ENCODE peak calls at places on chromosomes 3 and 15, in six cellular contexts. C, A, F, U, R and W are unnamed samples.

GRCh38 chr15:58510715-58511465 is 79.1 kb downstream of the LIPC start:
- DNase-seq in C (peak; percentile 34), A (no peak), F (no peak), U (no peak), R (no peak), W (no peak)

GRCh38 chr3:71511037-71511436 is 72.5 kb downstream of the FOXP1 start:
- DNase-seq in C (no peak), A (no peak), F (no peak), U (no peak), R (no peak), W (no peak)

GRCh38 chr3:39434574-39434973 is 28.1 kb downstream of the RPSA start:
- DNase-seq in C (no peak), A (no peak), F (no peak), U (no peak), R (peak; percentile 62), W (no peak)

GRCh38 chr15:86439614-86440013 is 359.9 kb downstream of the AGBL1 start:
- DNase-seq in C (no peak), A (no peak), F (no peak), U (no peak), R (no peak), W (no peak)

GRCh38 chr3:186971578-186971977 is 41.3 kb downstream of the ST6GAL1 start:
- DNase-seq in C (no peak), A (no peak), F (no peak), U (no peak), R (no peak), W (no peak)

GRCh38 chr15:87528873-87529272 is 727.7 kb downstream of the NTRK3 start:
- DNase-seq in C (no peak), A (no peak), F (no peak), U (no peak), R (no peak), W (no peak)

GRCh38 chr15:58933311-58934113 is at the start of gene SLTM:
- DNase-seq in C (peak; percentile 96), A (peak; percentile 95), F (peak; percentile 91), U (peak; percentile 87), R (peak; percentile 95), W (peak; percentile 88)

GRCh38 chr15:62977952-62978811 is 64.4 kb upstream of the TPM1 start:
- DNase-seq in C (no peak), A (no peak), F (no peak), U (no peak), R (no peak), W (no peak)

GRCh38 chr15:97998307-97999071 is 38.0 kb downstream of the ARRDC4 start:
- DNase-seq in C (peak; percentile 72), A (no peak), F (no peak), U (no peak), R (no peak), W (no peak)

GRCh38 chr3:179268400-179269051 is 17.6 kb upstream of the KCNMB3 start:
- DNase-seq in C (no peak), A (no peak), F (no peak), U (no peak), R (no peak), W (no peak)

GRCh38 chr3:48440590-48440958 is 517 bp downstream of the TMA7 start:
- DNase-seq in C (no peak), A (no peak), F (no peak), U (peak; percentile 38), R (no peak), W (peak; percentile 32)

GRCh38 chr15:56019819-56020218 is 26.4 kb upstream of the NEDD4 start:
- DNase-seq in C (no peak), A (no peak), F (no peak), U (no peak), R (no peak), W (no peak)

GRCh38 chr15:56019060-56019793 is 25.8 kb upstream of the NEDD4 start:
- DNase-seq in C (no peak), A (no peak), F (no peak), U (no peak), R (no peak), W (no peak)

GRCh38 chr15:56016281-56016680 is 22.9 kb upstream of the NEDD4 start:
- DNase-seq in C (no peak), A (no peak), F (no peak), U (no peak), R (no peak), W (no peak)

GRCh38 chr15:56017511-56017910 is 24.1 kb upstream of the NEDD4 start:
- DNase-seq in C (no peak), A (no peak), F (no peak), U (no peak), R (no peak), W (no peak)

GRCh38 chr15:56017920-56018319 is 24.5 kb upstream of the NEDD4 start:
- DNase-seq in C (no peak), A (no peak), F (no peak), U (no peak), R (no peak), W (no peak)
- TF ChIP-seq CTCF in C (peak; percentile 36), A (no peak), F (no peak), U (no peak), R (no peak), W (no peak)

GRCh38 chr3:155658006-155658405 is 86.9 kb downstream of the PLCH1 start:
- DNase-seq in C (no peak), A (no peak), F (no peak), U (no peak), R (no peak), W (no peak)

GRCh38 chr3:155658669-155659068 is 86.2 kb downstream of the PLCH1 start:
- DNase-seq in C (no peak), A (no peak), F (no peak), U (no peak), R (no peak), W (no peak)

GRCh38 chr3:155661042-155661441 is 83.8 kb downstream of the PLCH1 start:
- DNase-seq in C (no peak), A (no peak), F (no peak), U (no peak), R (no peak), W (no peak)

GRCh38 chr3:155664922-155665695 is 79.8 kb downstream of the PLCH1 start:
- DNase-seq in C (no peak), A (no peak), F (peak; percentile 67), U (no peak), R (no peak), W (no peak)

GRCh38 chr3:155661730-155662129 is 83.1 kb downstream of the PLCH1 start:
- DNase-seq in C (no peak), A (no peak), F (no peak), U (no peak), R (no peak), W (no peak)
- TF ChIP-seq CTCF in C (no peak), A (no peak), F (no peak), U (no peak), R (no peak), W (no peak)

DNA sequence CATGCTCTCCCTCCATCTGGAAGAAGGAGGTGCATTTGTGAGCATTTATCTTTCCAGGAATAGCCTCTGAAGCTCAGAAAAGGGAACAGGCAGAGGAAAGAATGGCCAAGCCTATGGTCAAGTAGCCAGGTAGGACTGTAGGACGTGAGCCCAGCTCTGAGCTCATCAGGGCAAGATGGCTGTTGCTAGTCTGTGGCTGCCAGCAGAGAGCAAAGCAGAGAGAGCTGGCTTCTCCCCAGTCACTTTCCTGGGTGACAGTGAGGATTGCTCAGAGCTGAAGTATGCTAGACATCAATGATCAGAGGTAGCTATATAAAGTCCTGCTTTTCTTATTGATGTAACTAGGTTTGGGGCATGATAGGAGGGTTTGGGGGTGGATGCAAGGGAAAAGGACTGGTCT is 146.1 kb upstream of the SLC24A5 start:
- DNase-seq in C (no peak), A (no peak), F (no peak), U (no peak), R (no peak), W (no peak)
- TF ChIP-seq CTCF in C (no peak), A (no peak), F (no peak), U (no peak), R (no peak), W (no peak)

GRCh38 chr15:48641416-48641815 is 4.1 kb downstream of the FBN1 start:
- DNase-seq in C (peak; percentile 55), A (no peak), F (no peak), U (no peak), R (peak; percentile 6), W (no peak)
- TF ChIP-seq CTCF in C (peak; percentile 67), A (no peak), F (no peak), U (no peak), R (no peak), W (no peak)

GRCh38 chr15:101406014-101406413 is 83.5 kb downstream of the PCSK6 start:
- DNase-seq in C (no peak), A (no peak), F (no peak), U (no peak), R (no peak), W (no peak)

GRCh38 chr15:101407439-101407838 is 82.1 kb downstream of the PCSK6 start:
- DNase-seq in C (no peak), A (no peak), F (no peak), U (no peak), R (peak; percentile 63), W (no peak)

GRCh38 chr15:101406796-101407195 is 82.7 kb downstream of the PCSK6 start:
- DNase-seq in C (no peak), A (no peak), F (no peak), U (no peak), R (no peak), W (no peak)

GRCh38 chr15:101409621-101410020 is 79.9 kb downstream of the PCSK6 start:
- DNase-seq in C (no peak), A (no peak), F (no peak), U (no peak), R (no peak), W (no peak)

GRCh38 chr15:101407966-101408775 is 81.3 kb downstream of the PCSK6 start:
- DNase-seq in C (peak; percentile 9), A (no peak), F (no peak), U (no peak), R (no peak), W (no peak)
- TF ChIP-seq CTCF in C (no peak), A (no peak), F (no peak), U (no peak), R (no peak), W (no peak)

GRCh38 chr15:32657198-32657886 is 15.8 kb downstream of the SCG5 start:
- DNase-seq in C (no peak), A (no peak), F (no peak), U (no peak), R (peak; percentile 13), W (no peak)
- TF ChIP-seq CTCF in C (no peak), A (no peak), F (peak; percentile 19), U (no peak), R (no peak), W (no peak)

DNA sequence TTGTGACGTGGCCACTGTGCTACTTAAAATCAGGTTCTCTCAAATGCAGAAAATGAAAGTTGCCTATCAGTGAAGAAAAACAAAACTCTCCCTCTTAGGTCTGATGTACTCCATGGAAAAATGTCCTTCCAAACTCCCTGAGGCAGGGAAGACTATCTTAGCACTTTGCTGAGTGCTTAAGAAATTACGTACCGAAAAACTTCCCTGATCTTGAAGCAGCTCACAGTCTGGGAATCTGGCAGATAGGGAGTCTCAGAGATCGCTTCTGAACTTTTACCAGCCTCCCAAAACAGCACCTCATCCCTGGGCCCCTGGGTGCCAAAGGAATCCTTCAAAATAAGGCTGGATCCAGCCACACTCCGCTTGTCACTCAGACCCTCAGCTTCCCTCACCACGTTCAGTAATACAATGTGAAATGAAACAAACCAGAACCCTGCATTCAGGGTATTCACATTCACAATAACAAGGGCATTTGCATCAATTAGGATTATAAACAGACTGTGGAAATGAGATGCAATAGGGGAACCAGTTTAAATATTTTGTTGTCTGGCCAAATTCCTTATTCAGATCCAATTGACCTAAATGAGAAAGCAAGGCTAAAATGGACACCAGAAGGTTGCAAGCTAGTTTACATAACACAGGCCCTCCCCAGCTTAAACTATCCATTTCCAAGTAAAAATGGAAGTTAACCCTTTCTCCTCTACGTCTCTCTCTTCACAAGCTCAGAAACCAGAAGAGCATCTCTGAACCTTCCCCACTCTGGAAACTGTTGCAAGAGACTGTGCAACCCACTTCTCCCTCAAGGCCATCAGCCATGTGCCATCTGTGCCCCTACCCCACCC is 20.9 kb downstream of the OSBPL10 start:
- DNase-seq in C (no peak), A (no peak), F (peak; percentile 2), U (no peak), R (no peak), W (no peak)
- TF ChIP-seq CTCF in C (no peak), A (no peak), F (no peak), U (no peak), R (no peak), W (no peak)